ENCODE peak calls at places on chromosomes 16 and 17, in eight cellular contexts. F, Z, X, C, Q, H, T and J are unnamed samples.

GRCh38 chr16:13866073-13866472 is 53.9 kb upstream of the ERCC4 start:
- DNase-seq in C (no peak), T (peak), H (peak), Q (peak), F (peak), X (peak), Z (no peak), J (peak)

GRCh38 chr17:20174588-20175265 is 165.6 kb downstream of the SPECC1 start:
- DNase-seq in F (no peak), X (no peak), T (no peak), Q (peak), C (no peak), Z (no peak), H (no peak), J (no peak)

GRCh38 chr17:489758-490329 is 137.2 kb upstream of the RPH3AL start:
- DNase-seq in X (peak), Z (no peak), F (peak), C (no peak), Q (peak), T (no peak), H (peak), J (peak)

GRCh38 chr17:73760186-73760758 is 116.0 kb upstream of the SDK2 start:
- DNase-seq in C (no peak), H (no peak), F (no peak), Z (no peak), Q (no peak), T (no peak), X (no peak), J (no peak)

GRCh38 chr17:77700165-77700881 is 258.2 kb upstream of the TNRC6C start:
- DNase-seq in Z (no peak), X (peak), F (no peak), H (no peak), T (no peak), C (no peak), Q (no peak), J (no peak)

GRCh38 chr16:65229191-65229662 is 107.4 kb upstream of the CDH11 start:
- DNase-seq in Z (no peak), T (no peak), C (no peak), X (no peak), H (no peak), Q (no peak), F (no peak), J (no peak)

GRCh38 chr16:23174622-23175021 is 7.9 kb upstream of the SCNN1G start:
- DNase-seq in X (no peak), Q (no peak), H (no peak), F (no peak), C (no peak), Z (no peak), T (no peak), J (no peak)

GRCh38 chr17:59329558-59330313 is 1.7 kb upstream of the YPEL2 start:
- DNase-seq in Q (peak), H (peak), Z (no peak), T (peak), C (no peak), F (no peak), X (peak), J (peak)

GRCh38 chr16:30982548-30983288 is 2.3 kb upstream of the HSD3B7 start:
- DNase-seq in Q (no peak), C (no peak), H (no peak), X (no peak), F (no peak), Z (no peak), T (no peak), J (no peak)

GRCh38 chr17:28743243-28744103 is at the start of gene TRAF4:
- DNase-seq in F (peak), Q (peak), Z (no peak), X (peak), T (peak), H (peak), C (no peak), J (peak)

GRCh38 chr16:14566599-14566998 is 63.5 kb downstream of the PARN start:
- DNase-seq in Z (no peak), F (no peak), Q (no peak), C (no peak), X (no peak), T (no peak), H (peak), J (no peak)

GRCh38 chr17:72119963-72120877 is 600 bp upstream of the SOX9 start:
- DNase-seq in X (no peak), H (peak), T (peak), Z (no peak), Q (peak), F (peak), C (no peak), J (peak)

GRCh38 chr17:50164697-50164988 is 1.2 kb upstream of the SGCA start:
- DNase-seq in H (no peak), Q (no peak), C (no peak), X (no peak), Z (no peak), F (no peak), T (no peak), J (no peak)

GRCh38 chr16:67649494-67649931 is 4.6 kb downstream of the CARMIL2 start:
- DNase-seq in C (no peak), F (peak), Q (peak), H (no peak), T (no peak), Z (no peak), X (no peak), J (no peak)

GRCh38 chr17:42174126-42174783 is 6.7 kb downstream of the KCNH4 start:
- DNase-seq in X (no peak), T (no peak), Q (no peak), H (no peak), Z (no peak), C (no peak), F (no peak), J (no peak)